ENCODE peak calls at places on chromosomes 5 and 9, in nine cellular contexts. X is suprapubic skin; C is RCC 7860; F is Peyer's patch; D is right atrium auricular region; E is coronary artery; G is NCI-H1092; Z is activated naive CD4-positive, alpha-beta T cell treated with anti-CD3 and anti-CD28 coated beads, Interleukin-2, amount 10 ng/mL, durations not matched to agents 7 days and 5 days; W is mucosa of descending colon. B is an unnamed sample.

GRCh38 chr9:118302721-118303120 is 598.5 kb downstream of the TLR4 start:
- DNase-seq in X (no peak), C (no peak), F (no peak), D (no peak), E (no peak), G (no peak), Z (no peak), W (no peak), B (no peak)

GRCh38 chr9:113381909-113382411 is 5.2 kb upstream of the HDHD3 start:
- DNase-seq in X (no peak), C (no peak), F (peak; percentile 78), D (no peak), E (no peak), G (no peak), Z (no peak), W (no peak), B (no peak)

GRCh38 chr5:25414746-25415145 is 770.0 kb upstream of the CDH10 start:
- DNase-seq in X (no peak), C (no peak), F (no peak), D (no peak), E (no peak), G (no peak), Z (no peak), W (no peak), B (no peak)

GRCh38 chr5:74199436-74200210 is 440.9 kb downstream of the ENC1 start:
- DNase-seq in X (no peak), C (peak; percentile 17), F (no peak), D (no peak), E (no peak), G (no peak), Z (no peak), W (no peak), B (no peak)

GRCh38 chr5:180084638-180085561 is 13.3 kb upstream of the RNF130 start:
- DNase-seq in X (no peak), C (no peak), F (peak; percentile 69), D (peak; percentile 55), E (no peak), G (no peak), Z (no peak), W (peak; percentile 75), B (no peak)

GRCh38 chr9:129174724-129175514 is 3.1 kb downstream of the IER5L start:
- DNase-seq in X (peak; percentile 92), C (peak; percentile 83), F (peak; percentile 79), D (peak; percentile 90), E (peak; percentile 92), G (no peak), Z (peak; percentile 59), W (peak; percentile 85), B (peak; percentile 93)

GRCh38 chr9:125805057-125805456 is 57.9 kb downstream of the PBX3 start:
- DNase-seq in X (no peak), C (no peak), F (no peak), D (no peak), E (no peak), G (no peak), Z (no peak), W (no peak), B (no peak)

GRCh38 chr5:16464664-16465543 is 696 bp downstream of the ZNF622 start:
- DNase-seq in X (peak; percentile 64), C (no peak), F (peak; percentile 49), D (no peak), E (no peak), G (no peak), Z (no peak), W (no peak), B (no peak)

GRCh38 chr9:114820776-114821501 is 15.1 kb upstream of the TNFSF15 start:
- DNase-seq in X (no peak), C (no peak), F (no peak), D (no peak), E (no peak), G (no peak), Z (no peak), W (no peak), B (no peak)

GRCh38 chr5:6728011-6728794 is 15.0 kb downstream of the TENT4A start:
- DNase-seq in X (no peak), C (peak; percentile 68), F (peak; percentile 50), D (no peak), E (no peak), G (no peak), Z (no peak), W (no peak), B (no peak)

GRCh38 chr9:6153425-6153824 is 62.2 kb upstream of the IL33 start:
- DNase-seq in X (no peak), C (peak; percentile 78), F (no peak), D (no peak), E (no peak), G (no peak), Z (no peak), W (no peak), B (no peak)

GRCh38 chr9:133224762-133225161 is 15.7 kb upstream of the OBP2B start:
- DNase-seq in X (no peak), C (no peak), F (no peak), D (no peak), E (no peak), G (no peak), Z (no peak), W (no peak), B (peak; percentile 25)

GRCh38 chr5:154485850-154486426 is 7.9 kb upstream of the HAND1 start:
- DNase-seq in X (peak; percentile 18), C (no peak), F (no peak), D (no peak), E (no peak), G (no peak), Z (no peak), W (no peak), B (no peak)

GRCh38 chr9:115353681-115354080 is 235.7 kb upstream of the TNC start:
- DNase-seq in X (no peak), C (no peak), F (no peak), D (no peak), E (no peak), G (no peak), Z (no peak), W (no peak), B (no peak)

GRCh38 chr5:170740586-170741205 is 42.8 kb upstream of the GABRP start:
- DNase-seq in X (no peak), C (no peak), F (no peak), D (peak; percentile 54), E (no peak), G (no peak), Z (no peak), W (no peak), B (no peak)

GRCh38 chr5:128358826-128359225 is 179.2 kb downstream of the FBN2 start:
- DNase-seq in X (no peak), C (no peak), F (no peak), D (no peak), E (no peak), G (no peak), Z (no peak), W (no peak), B (no peak)

GRCh38 chr5:171386861-171387254 is 791 bp upstream of the NPM1 start:
- DNase-seq in X (no peak), C (no peak), F (no peak), D (no peak), E (no peak), G (no peak), Z (no peak), W (peak; percentile 27), B (no peak)

GRCh38 chr5:68464424-68464823 is 248.9 kb downstream of the PIK3R1 start:
- DNase-seq in X (no peak), C (peak; percentile 72), F (no peak), D (no peak), E (no peak), G (no peak), Z (no peak), W (no peak), B (no peak)

GRCh38 chr5:176542596-176543427 is 5.6 kb upstream of the RNF44 start:
- DNase-seq in X (no peak), C (no peak), F (no peak), D (no peak), E (no peak), G (no peak), Z (peak; percentile 55), W (peak; percentile 71), B (no peak)

GRCh38 chr9:125888220-125888619 is 141.0 kb downstream of the PBX3 start:
- DNase-seq in X (no peak), C (no peak), F (no peak), D (no peak), E (no peak), G (no peak), Z (no peak), W (no peak), B (no peak)

GRCh38 chr9:136659861-136660784 is 2.6 kb upstream of the EGFL7 start:
- DNase-seq in X (no peak), C (no peak), F (no peak), D (no peak), E (no peak), G (no peak), Z (no peak), W (no peak), B (no peak)

GRCh38 chr5:81052325-81052724 is 92.2 kb downstream of the RASGRF2 start:
- DNase-seq in X (no peak), C (no peak), F (no peak), D (no peak), E (no peak), G (no peak), Z (no peak), W (no peak), B (no peak)

GRCh38 chr5:6788956-6789649 is 75.9 kb downstream of the TENT4A start:
- DNase-seq in X (no peak), C (no peak), F (no peak), D (no peak), E (no peak), G (no peak), Z (no peak), W (no peak), B (no peak)

GRCh38 chr9:16526380-16526779 is 344.1 kb downstream of the BNC2 start:
- DNase-seq in X (no peak), C (peak; percentile 43), F (no peak), D (no peak), E (no peak), G (no peak), Z (no peak), W (no peak), B (no peak)

GRCh38 chr5:172453206-172453985 is 929 bp downstream of the SH3PXD2B start:
- DNase-seq in X (no peak), C (peak; percentile 42), F (no peak), D (no peak), E (peak; percentile 80), G (no peak), Z (peak; percentile 19), W (peak; percentile 67), B (no peak)

GRCh38 chr9:96554801-96555566 is 64.7 kb downstream of the CDC14B start:
- DNase-seq in X (no peak), C (peak; percentile 66), F (no peak), D (no peak), E (no peak), G (no peak), Z (no peak), W (no peak), B (no peak)

GRCh38 chr9:33651125-33651524 is 127.1 kb downstream of the ANKRD18B start:
- DNase-seq in X (no peak), C (no peak), F (no peak), D (no peak), E (no peak), G (no peak), Z (no peak), W (no peak), B (no peak)

GRCh38 chr5:153551537-153552079 is 61.1 kb downstream of the GRIA1 start:
- DNase-seq in X (no peak), C (peak; percentile 82), F (no peak), D (no peak), E (no peak), G (no peak), Z (no peak), W (no peak), B (no peak)

GRCh38 chr9:100472725-100473261 is at the start of gene TMEFF1:
- DNase-seq in X (no peak), C (no peak), F (no peak), D (no peak), E (no peak), G (peak; percentile 30), Z (peak; percentile 61), W (peak; percentile 41), B (no peak)

GRCh38 chr5:120072054-120072453 is 392.0 kb upstream of the PRR16 start:
- DNase-seq in X (no peak), C (no peak), F (no peak), D (no peak), E (no peak), G (no peak), Z (no peak), W (no peak), B (no peak)

GRCh38 chr9:38176256-38176655 is 107.2 kb upstream of the SHB start:
- DNase-seq in X (no peak), C (no peak), F (no peak), D (no peak), E (no peak), G (no peak), Z (no peak), W (no peak), B (no peak)

B was measured in sciatic nerve.